ENCODE peak calls at places on chromosome 1, in four cellular contexts. K is NCI-H1930, M is SK-MEL-5, I is tibial nerve. O is an unnamed sample.

GRCh38 chr1:156128749-156129682 is 14.5 kb downstream of the LMNA start:
- DNase-seq in K (no peak), M (no peak), I (peak), O (no peak)

GRCh38 chr1:110235839-110236682 is 25.9 kb downstream of the KCNC4 start:
- DNase-seq in K (no peak), M (peak), I (no peak), O (no peak)

GRCh38 chr1:88029142-88029541 is 654.9 kb upstream of the PKN2 start:
- DNase-seq in K (no peak), M (peak), I (no peak), O (no peak)

GRCh38 chr1:176102243-176102642 is 104.8 kb downstream of the COP1 start:
- DNase-seq in K (no peak), M (no peak), I (no peak), O (no peak)

GRCh38 chr1:208013210-208013609 is 102.3 kb upstream of the CD34 start:
- DNase-seq in K (no peak), M (no peak), I (no peak), O (no peak)

GRCh38 chr1:44514673-44515072 is 109.6 kb downstream of the RNF220 start:
- DNase-seq in K (no peak), M (no peak), I (no peak), O (no peak)

GRCh38 chr1:109535481-109535880 is 4.2 kb upstream of the GPR61 start:
- DNase-seq in K (no peak), M (peak), I (no peak), O (no peak)

GRCh38 chr1:1121611-1122077 is 5.8 kb upstream of the C1orf159 start:
- DNase-seq in K (no peak), M (no peak), I (no peak), O (no peak)

GRCh38 chr1:101905298-101905794 is 91.4 kb downstream of the OLFM3 start:
- DNase-seq in K (no peak), M (no peak), I (no peak), O (peak)

GRCh38 chr1:157411769-157412168 is 140.5 kb downstream of the FCRL5 start:
- DNase-seq in K (no peak), M (no peak), I (no peak), O (no peak)

GRCh38 chr1:220747426-220748090 is 564 bp upstream of the MTARC2 start:
- DNase-seq in K (no peak), M (no peak), I (no peak), O (peak)

GRCh38 chr1:202571719-202572339 is 138.4 kb downstream of the SYT2 start:
- DNase-seq in K (no peak), M (peak), I (no peak), O (no peak)

GRCh38 chr1:206489980-206490534 is 17.3 kb upstream of the RASSF5 start:
- DNase-seq in K (peak), M (peak), I (peak), O (peak)

GRCh38 chr1:94646151-94646643 is 104.6 kb upstream of the F3 start:
- DNase-seq in K (no peak), M (no peak), I (no peak), O (no peak)

GRCh38 chr1:221782461-221782860 is 40.6 kb upstream of the DUSP10 start:
- DNase-seq in K (no peak), M (no peak), I (no peak), O (no peak)

GRCh38 chr1:245411245-245411644 is 256.5 kb downstream of the KIF26B start:
- DNase-seq in K (no peak), M (no peak), I (no peak), O (no peak)

O was measured in NCI-H1417 treated with DMSO at 0.1 percent for 48 hours.